ENCODE peak calls at places on chromosome 2, in five cellular contexts. X is hepatocyte, H is thoracic aorta, Z is heart left ventricle, O is ovary. W is an unnamed sample.

GRCh38 chr2:23381084-23381483 is 3.9 kb upstream of the KLHL29 start:
- DNase-seq in X (no peak), H (peak; percentile 49), Z (peak; percentile 35), O (no peak), W (no peak)

GRCh38 chr2:71611781-71612545 is 158.6 kb downstream of the DYSF start:
- DNase-seq in X (no peak), H (no peak), Z (no peak), O (no peak), W (no peak)

GRCh38 chr2:29219374-29219773 is 104.2 kb downstream of the CLIP4 start:
- DNase-seq in X (no peak), H (no peak), Z (no peak), O (no peak), W (no peak)

GRCh38 chr2:154161286-154161685 is 289.6 kb downstream of the GALNT13 start:
- DNase-seq in X (no peak), H (no peak), Z (no peak), O (no peak), W (no peak)

GRCh38 chr2:131673400-131674173 is 145.9 kb downstream of the CCDC74A start:
- DNase-seq in X (peak; percentile 83), H (no peak), Z (peak; percentile 80), O (peak; percentile 78), W (peak; percentile 33)

GRCh38 chr2:206800501-206801416 is 35.4 kb downstream of the FASTKD2 start:
- DNase-seq in X (peak; percentile 83), H (peak; percentile 19), Z (peak; percentile 72), O (peak; percentile 65), W (no peak)

GRCh38 chr2:109463891-109464290 is 149.9 kb downstream of the SEPTIN10 start:
- DNase-seq in X (no peak), H (no peak), Z (no peak), O (no peak), W (no peak)

GRCh38 chr2:81389203-81389602 is 1084.7 kb upstream of the LRRTM1 start:
- DNase-seq in X (no peak), H (no peak), Z (no peak), O (no peak), W (no peak)

GRCh38 chr2:218858671-218859555 is 692 bp upstream of the WNT6 start:
- DNase-seq in X (no peak), H (no peak), Z (no peak), O (peak; percentile 25), W (no peak)

GRCh38 chr2:15923597-15923996 is 16.8 kb upstream of the MYCN start:
- DNase-seq in X (no peak), H (no peak), Z (no peak), O (no peak), W (no peak)

GRCh38 chr2:8148260-8148880 is 533.5 kb upstream of the ID2 start:
- DNase-seq in X (no peak), H (no peak), Z (no peak), O (no peak), W (no peak)

DNA sequence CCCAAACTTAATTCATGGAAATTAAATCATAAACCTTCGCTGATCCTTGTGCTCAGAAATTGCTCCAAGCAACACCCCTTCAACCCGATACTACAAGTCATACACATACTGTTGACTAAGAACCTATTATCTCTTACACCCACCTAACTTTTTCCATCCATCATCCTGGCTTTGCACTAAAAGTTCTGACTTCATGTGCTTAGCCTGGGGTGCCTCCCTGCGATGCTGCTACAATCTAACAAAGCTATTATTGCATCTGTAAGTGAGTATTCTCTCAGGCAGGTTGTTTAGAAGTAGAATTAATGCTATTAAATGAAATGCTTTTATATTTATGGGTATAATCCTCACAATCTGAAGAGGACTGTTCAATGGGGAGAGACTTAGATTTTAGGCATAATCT is 619.8 kb downstream of the CCDC85A start:
- DNase-seq in X (no peak), H (no peak), Z (no peak), O (no peak), W (no peak)
- H3K9me3 ChIP-seq in X (no peaks in the 10 kb centered on the region), H (no peaks in the 10 kb centered on the region), Z (no peaks in the 10 kb centered on the region), O (no peaks in the 10 kb centered on the region), W (no peaks in the 10 kb centered on the region)

GRCh38 chr2:75920721-75921551 is 210.2 kb upstream of the GCFC2 start:
- DNase-seq in X (no peak), H (no peak), Z (no peak), O (no peak), W (no peak)

DNA sequence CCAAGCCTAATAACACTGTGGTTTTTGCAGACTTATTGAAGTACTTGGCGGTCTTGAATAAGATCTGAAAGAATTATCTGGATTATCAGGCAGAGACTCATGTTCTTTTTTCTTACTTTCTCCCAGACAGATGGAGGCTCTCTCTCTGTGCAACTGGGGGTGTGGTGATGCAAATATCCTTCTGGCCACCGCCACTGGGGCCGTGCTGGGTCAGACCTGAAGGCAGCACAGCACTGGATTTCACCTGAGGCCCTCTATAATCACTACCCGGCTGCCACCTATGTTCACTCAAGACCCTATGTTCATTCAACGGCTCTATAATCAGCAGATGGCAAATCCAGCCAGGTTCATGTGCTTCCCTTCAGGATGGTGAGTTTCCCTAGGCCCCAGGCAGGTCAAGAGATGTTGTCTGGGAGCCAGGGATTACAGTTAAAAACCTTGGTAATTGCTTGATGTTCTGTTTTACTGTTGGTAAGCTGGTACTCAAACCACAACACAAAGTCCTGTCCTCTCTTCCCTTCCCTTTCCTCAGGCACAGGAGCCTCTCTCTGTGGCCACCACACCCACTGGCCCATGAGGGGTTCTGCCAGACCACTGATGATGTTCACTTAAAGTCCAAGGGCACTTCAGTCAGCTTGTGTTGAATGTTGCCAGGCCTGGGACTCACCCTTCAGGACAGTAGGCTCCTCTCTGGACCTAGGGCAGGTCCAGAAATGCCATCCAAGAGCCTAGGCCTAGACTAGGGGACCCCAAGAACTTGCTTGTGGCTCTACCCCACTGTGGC is 205.3 kb upstream of the GCFC2 start:
- DNase-seq in X (no peak), H (no peak), Z (no peak), O (no peak), W (no peak)
- H3K9me3 ChIP-seq in X (no peaks in the 10 kb centered on the region), H (no peaks in the 10 kb centered on the region), Z (no peaks in the 10 kb centered on the region), O (no peaks in the 10 kb centered on the region), W (no peaks in the 10 kb centered on the region)

GRCh38 chr2:73402386-73403103 is 16.9 kb downstream of the ALMS1 start:
- DNase-seq in X (no peak), H (no peak), Z (no peak), O (no peak), W (no peak)
- H3K9me3 ChIP-seq in X (peaks cover 4% of the 10 kb centered on the region), H (peaks cover 19% of the 10 kb centered on the region), Z (peaks cover 17% of the 10 kb centered on the region), O (no peaks in the 10 kb centered on the region), W (no peaks in the 10 kb centered on the region)

GRCh38 chr2:180336550-180336949 is 329.5 kb upstream of the CWC22 start:
- DNase-seq in X (no peak), H (no peak), Z (no peak), O (no peak), W (no peak)
- H3K9me3 ChIP-seq in X (peaks cover 22% of the 10 kb centered on the region), H (peaks cover 12% of the 10 kb centered on the region), Z (peaks cover 15% of the 10 kb centered on the region), O (no peaks in the 10 kb centered on the region), W (peaks cover 4% of the 10 kb centered on the region)

DNA sequence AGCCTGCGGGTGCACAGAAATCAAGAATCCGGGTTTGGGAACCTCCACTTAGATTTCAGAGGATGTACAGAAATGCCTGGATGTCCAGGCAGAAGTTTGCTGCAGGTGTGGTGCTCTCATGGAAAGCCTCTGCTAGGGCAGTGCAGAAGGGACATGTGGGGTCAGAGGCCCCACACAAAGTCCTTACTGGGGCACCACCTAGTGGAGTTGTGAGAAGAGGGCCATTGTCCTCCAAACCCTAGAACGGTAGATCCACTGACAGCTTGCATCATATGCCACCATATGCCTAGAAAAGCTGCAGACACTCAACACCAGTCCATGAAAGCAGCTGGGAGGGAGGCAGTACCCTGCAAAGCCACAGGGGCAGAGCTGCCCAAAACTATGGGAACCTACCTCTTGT is 833.0 kb downstream of the TMEM182 start:
- DNase-seq in X (no peak), H (no peak), Z (no peak), O (no peak), W (no peak)
- H3K9me3 ChIP-seq in X (no peaks in the 10 kb centered on the region), H (peaks cover 4% of the 10 kb centered on the region), Z (peaks cover 4% of the 10 kb centered on the region), O (no peaks in the 10 kb centered on the region), W (no peaks in the 10 kb centered on the region)

GRCh38 chr2:1813371-1813770 is 69.1 kb upstream of the PXDN start:
- DNase-seq in X (no peak), H (no peak), Z (no peak), O (no peak), W (no peak)

GRCh38 chr2:1814616-1815015 is 70.3 kb upstream of the PXDN start:
- DNase-seq in X (no peak), H (no peak), Z (no peak), O (no peak), W (no peak)

GRCh38 chr2:1812926-1813325 is 68.6 kb upstream of the PXDN start:
- DNase-seq in X (no peak), H (no peak), Z (no peak), O (no peak), W (no peak)

GRCh38 chr2:1815053-1815452 is 70.7 kb upstream of the PXDN start:
- DNase-seq in X (no peak), H (no peak), Z (no peak), O (no peak), W (no peak)

GRCh38 chr2:1814061-1814460 is 69.7 kb upstream of the PXDN start:
- DNase-seq in X (no peak), H (no peak), Z (no peak), O (no peak), W (no peak)
- H3K9me3 ChIP-seq in X (no peaks in the 10 kb centered on the region), H (no peaks in the 10 kb centered on the region), Z (no peaks in the 10 kb centered on the region), O (no peaks in the 10 kb centered on the region), W (no peaks in the 10 kb centered on the region)

GRCh38 chr2:196131949-196132925 is 39.1 kb downstream of the STK17B start:
- DNase-seq in X (no peak), H (no peak), Z (no peak), O (no peak), W (peak; percentile 43)
- H3K9me3 ChIP-seq in X (peaks cover 20% of the 10 kb centered on the region), H (peaks cover 24% of the 10 kb centered on the region), Z (peaks cover 25% of the 10 kb centered on the region), O (peaks cover 4% of the 10 kb centered on the region), W (peaks cover 3% of the 10 kb centered on the region)

GRCh38 chr2:238776003-238776640 is 71.8 kb upstream of the TWIST2 start:
- DNase-seq in X (no peak), H (no peak), Z (no peak), O (no peak), W (no peak)

GRCh38 chr2:238777369-238778067 is 70.4 kb upstream of the TWIST2 start:
- DNase-seq in X (no peak), H (no peak), Z (no peak), O (no peak), W (no peak)

GRCh38 chr2:238774980-238775509 is 72.8 kb upstream of the TWIST2 start:
- DNase-seq in X (no peak), H (no peak), Z (no peak), O (no peak), W (no peak)

GRCh38 chr2:238773472-238773871 is 74.4 kb upstream of the TWIST2 start:
- DNase-seq in X (no peak), H (no peak), Z (no peak), O (no peak), W (no peak)

DNA sequence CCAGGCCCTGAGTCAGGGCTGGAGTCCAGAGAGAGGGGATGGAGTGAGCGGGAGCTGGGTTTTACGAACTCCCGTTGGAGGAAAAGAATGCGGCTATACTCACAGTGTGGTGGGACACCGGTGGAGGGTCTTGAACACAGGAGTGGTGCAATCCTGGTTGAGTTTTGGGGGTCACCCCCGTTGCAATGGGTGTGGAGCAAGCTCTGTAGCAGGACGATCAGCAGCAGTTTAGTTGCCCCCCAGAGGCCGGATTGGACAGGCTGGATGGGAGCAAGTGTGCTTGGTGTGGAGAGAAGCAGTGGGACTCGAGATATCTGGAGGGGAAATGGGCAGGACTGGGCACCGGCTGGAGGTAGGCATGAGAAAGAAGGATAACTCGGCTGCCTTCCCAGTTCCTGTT is 72.3 kb upstream of the TWIST2 start:
- DNase-seq in X (no peak), H (no peak), Z (no peak), O (no peak), W (no peak)
- H3K9me3 ChIP-seq in X (no peaks in the 10 kb centered on the region), H (no peaks in the 10 kb centered on the region), Z (no peaks in the 10 kb centered on the region), O (no peaks in the 10 kb centered on the region), W (no peaks in the 10 kb centered on the region)

GRCh38 chr2:2026851-2027250 is 282.5 kb upstream of the PXDN start:
- DNase-seq in X (no peak), H (no peak), Z (no peak), O (no peak), W (no peak)
- H3K9me3 ChIP-seq in X (no peaks in the 10 kb centered on the region), H (no peaks in the 10 kb centered on the region), Z (no peaks in the 10 kb centered on the region), O (no peaks in the 10 kb centered on the region), W (no peaks in the 10 kb centered on the region)